ENCODE peak calls at places on chromosomes 11 and 22, in seven cellular contexts. One of them, this sample, is unnamed.

GRCh38 chr11:1931326-1931725 is 11.8 kb downstream of the TNNT3 start:
- DNase-seq in Calu3: no peak
- DNase-seq in ELR: no peak
- DNase-seq in AG09319: no peak
- DNase-seq in PC-3: no peak
- DNase-seq in HFF-Myc: peak
- DNase-seq in stimulated activated CD4-positive, alpha-beta T cell treated with anti-CD3 and anti-CD28 coated beads, Interleukin-12 subunit alpha, Interleukin-12 subunit beta, amount 100 ng/mL, for 4 hours: no peak
- DNase-seq in this sample: no peak

GRCh38 chr22:39920134-39920743 is 19.4 kb downstream of the GRAP2 start:
- DNase-seq in Calu3: no peak
- DNase-seq in ELR: no peak
- DNase-seq in AG09319: no peak
- DNase-seq in PC-3: no peak
- DNase-seq in HFF-Myc: no peak
- DNase-seq in stimulated activated CD4-positive, alpha-beta T cell treated with anti-CD3 and anti-CD28 coated beads, Interleukin-12 subunit alpha, Interleukin-12 subunit beta, amount 100 ng/mL, for 4 hours: peak
- DNase-seq in this sample: peak

GRCh38 chr11:119108857-119109221 is 1.7 kb downstream of the C2CD2L start:
- DNase-seq in Calu3: no peak
- DNase-seq in ELR: no peak
- DNase-seq in AG09319: no peak
- DNase-seq in PC-3: no peak
- DNase-seq in HFF-Myc: no peak
- DNase-seq in stimulated activated CD4-positive, alpha-beta T cell treated with anti-CD3 and anti-CD28 coated beads, Interleukin-12 subunit alpha, Interleukin-12 subunit beta, amount 100 ng/mL, for 4 hours: no peak
- DNase-seq in this sample: no peak

GRCh38 chr11:65612691-65613090 is 1.3 kb downstream of the MAP3K11 start:
- DNase-seq in Calu3: no peak
- DNase-seq in ELR: no peak
- DNase-seq in AG09319: no peak
- DNase-seq in PC-3: no peak
- DNase-seq in HFF-Myc: no peak
- DNase-seq in stimulated activated CD4-positive, alpha-beta T cell treated with anti-CD3 and anti-CD28 coated beads, Interleukin-12 subunit alpha, Interleukin-12 subunit beta, amount 100 ng/mL, for 4 hours: no peak
- DNase-seq in this sample: no peak

GRCh38 chr11:68099474-68100405 is 21.4 kb downstream of the CHKA start:
- DNase-seq in Calu3: peak
- DNase-seq in ELR: no peak
- DNase-seq in AG09319: no peak
- DNase-seq in PC-3: peak
- DNase-seq in HFF-Myc: no peak
- DNase-seq in stimulated activated CD4-positive, alpha-beta T cell treated with anti-CD3 and anti-CD28 coated beads, Interleukin-12 subunit alpha, Interleukin-12 subunit beta, amount 100 ng/mL, for 4 hours: no peak
- DNase-seq in this sample: peak

GRCh38 chr11:587978-588380 is 11.7 kb downstream of the PHRF1 start:
- DNase-seq in Calu3: peak
- DNase-seq in ELR: peak
- DNase-seq in AG09319: no peak
- DNase-seq in PC-3: no peak
- DNase-seq in HFF-Myc: no peak
- DNase-seq in stimulated activated CD4-positive, alpha-beta T cell treated with anti-CD3 and anti-CD28 coated beads, Interleukin-12 subunit alpha, Interleukin-12 subunit beta, amount 100 ng/mL, for 4 hours: peak
- DNase-seq in this sample: peak

GRCh38 chr22:46317646-46318045 is 17.9 kb upstream of the TRMU start:
- DNase-seq in Calu3: no peak
- DNase-seq in ELR: no peak
- DNase-seq in AG09319: no peak
- DNase-seq in PC-3: no peak
- DNase-seq in HFF-Myc: no peak
- DNase-seq in stimulated activated CD4-positive, alpha-beta T cell treated with anti-CD3 and anti-CD28 coated beads, Interleukin-12 subunit alpha, Interleukin-12 subunit beta, amount 100 ng/mL, for 4 hours: no peak
- DNase-seq in this sample: no peak

GRCh38 chr11:100876826-100877545 is 189.9 kb downstream of the ARHGAP42 start:
- DNase-seq in Calu3: no peak
- DNase-seq in ELR: peak
- DNase-seq in AG09319: peak
- DNase-seq in PC-3: peak
- DNase-seq in HFF-Myc: peak
- DNase-seq in stimulated activated CD4-positive, alpha-beta T cell treated with anti-CD3 and anti-CD28 coated beads, Interleukin-12 subunit alpha, Interleukin-12 subunit beta, amount 100 ng/mL, for 4 hours: no peak
- DNase-seq in this sample: no peak

GRCh38 chr22:25202290-25202921 is 2.7 kb downstream of the CRYBB3 start:
- DNase-seq in Calu3: peak
- DNase-seq in ELR: peak
- DNase-seq in AG09319: peak
- DNase-seq in PC-3: peak
- DNase-seq in HFF-Myc: peak
- DNase-seq in stimulated activated CD4-positive, alpha-beta T cell treated with anti-CD3 and anti-CD28 coated beads, Interleukin-12 subunit alpha, Interleukin-12 subunit beta, amount 100 ng/mL, for 4 hours: peak
- DNase-seq in this sample: peak

GRCh38 chr11:70478194-70478890 is 80.0 kb downstream of the CTTN start:
- DNase-seq in Calu3: no peak
- DNase-seq in ELR: no peak
- DNase-seq in AG09319: no peak
- DNase-seq in PC-3: no peak
- DNase-seq in HFF-Myc: no peak
- DNase-seq in stimulated activated CD4-positive, alpha-beta T cell treated with anti-CD3 and anti-CD28 coated beads, Interleukin-12 subunit alpha, Interleukin-12 subunit beta, amount 100 ng/mL, for 4 hours: no peak
- DNase-seq in this sample: no peak

GRCh38 chr22:20549232-20549841 is 41.9 kb downstream of the MED15 start:
- DNase-seq in Calu3: no peak
- DNase-seq in ELR: no peak
- DNase-seq in AG09319: no peak
- DNase-seq in PC-3: no peak
- DNase-seq in HFF-Myc: no peak
- DNase-seq in stimulated activated CD4-positive, alpha-beta T cell treated with anti-CD3 and anti-CD28 coated beads, Interleukin-12 subunit alpha, Interleukin-12 subunit beta, amount 100 ng/mL, for 4 hours: peak
- DNase-seq in this sample: peak

GRCh38 chr11:19450282-19450681 is 209.5 kb upstream of the E2F8 start:
- DNase-seq in Calu3: no peak
- DNase-seq in ELR: no peak
- DNase-seq in AG09319: no peak
- DNase-seq in PC-3: no peak
- DNase-seq in HFF-Myc: no peak
- DNase-seq in stimulated activated CD4-positive, alpha-beta T cell treated with anti-CD3 and anti-CD28 coated beads, Interleukin-12 subunit alpha, Interleukin-12 subunit beta, amount 100 ng/mL, for 4 hours: no peak
- DNase-seq in this sample: no peak

GRCh38 chr11:11757871-11758270 is 83.9 kb upstream of the USP47 start:
- DNase-seq in Calu3: no peak
- DNase-seq in ELR: no peak
- DNase-seq in AG09319: no peak
- DNase-seq in PC-3: no peak
- DNase-seq in HFF-Myc: no peak
- DNase-seq in stimulated activated CD4-positive, alpha-beta T cell treated with anti-CD3 and anti-CD28 coated beads, Interleukin-12 subunit alpha, Interleukin-12 subunit beta, amount 100 ng/mL, for 4 hours: no peak
- DNase-seq in this sample: no peak

GRCh38 chr11:123430736-123431356 is 777 bp downstream of the GRAMD1B start:
- DNase-seq in Calu3: no peak
- DNase-seq in ELR: peak
- DNase-seq in AG09319: no peak
- DNase-seq in PC-3: peak
- DNase-seq in HFF-Myc: no peak
- DNase-seq in stimulated activated CD4-positive, alpha-beta T cell treated with anti-CD3 and anti-CD28 coated beads, Interleukin-12 subunit alpha, Interleukin-12 subunit beta, amount 100 ng/mL, for 4 hours: peak
- DNase-seq in this sample: peak

GRCh38 chr22:24566899-24567511 is 11.2 kb downstream of the SNRPD3 start:
- DNase-seq in Calu3: no peak
- DNase-seq in ELR: no peak
- DNase-seq in AG09319: no peak
- DNase-seq in PC-3: no peak
- DNase-seq in HFF-Myc: no peak
- DNase-seq in stimulated activated CD4-positive, alpha-beta T cell treated with anti-CD3 and anti-CD28 coated beads, Interleukin-12 subunit alpha, Interleukin-12 subunit beta, amount 100 ng/mL, for 4 hours: no peak
- DNase-seq in this sample: no peak

GRCh38 chr11:92939305-92939704 is 30.1 kb upstream of the MTNR1B start:
- DNase-seq in Calu3: no peak
- DNase-seq in ELR: no peak
- DNase-seq in AG09319: no peak
- DNase-seq in PC-3: no peak
- DNase-seq in HFF-Myc: no peak
- DNase-seq in stimulated activated CD4-positive, alpha-beta T cell treated with anti-CD3 and anti-CD28 coated beads, Interleukin-12 subunit alpha, Interleukin-12 subunit beta, amount 100 ng/mL, for 4 hours: no peak
- DNase-seq in this sample: no peak

This sample was measured in CD4-positive, CD25-positive, alpha-beta regulatory T cell.